ENCODE peak calls at places on chromosomes 3 and 15, in ten cellular contexts. N, U, T, D, Z, R, C, O, Q and W are unnamed samples.

GRCh38 chr3:166837535-166837934 is 542.6 kb downstream of the ZBBX start:
- DNase-seq in N (peak), R (no peak), C (no peak), Q (no peak), O (peak), U (no peak), Z (no peak), T (no peak), D (no peak), W (peak)

GRCh38 chr3:72487946-72488735 is 360.1 kb downstream of the SHQ1 start:
- DNase-seq in U (no peak), O (no peak), Q (peak), Z (no peak), C (no peak), T (no peak), D (no peak), R (no peak), N (no peak), W (no peak)

GRCh38 chr3:152405915-152406802 is 137.4 kb downstream of the MBNL1 start:
- DNase-seq in O (no peak), N (no peak), Z (peak), U (no peak), Q (peak), C (no peak), R (no peak), T (no peak), D (no peak), W (no peak)

GRCh38 chr3:155554777-155555445 is 190.0 kb downstream of the PLCH1 start:
- DNase-seq in R (no peak), U (no peak), Z (no peak), O (no peak), N (no peak), T (no peak), D (no peak), Q (no peak), C (no peak), W (no peak)

GRCh38 chr3:51802091-51802720 is 23.2 kb upstream of the IQCF6 start:
- DNase-seq in N (no peak), T (no peak), Q (no peak), D (peak), C (no peak), Z (no peak), R (no peak), U (no peak), O (peak), W (no peak)

GRCh38 chr3:188578579-188579363 is 424.8 kb downstream of the LPP start:
- DNase-seq in R (peak), U (peak), Z (no peak), D (peak), N (no peak), T (peak), Q (peak), O (no peak), C (peak), W (no peak)

GRCh38 chr3:59142581-59142980 is 92.8 kb upstream of the CFAP20DC start:
- DNase-seq in C (no peak), U (no peak), R (no peak), Q (no peak), N (no peak), D (no peak), T (no peak), O (no peak), Z (no peak), W (no peak)

GRCh38 chr3:44958406-44958805 is 17.6 kb downstream of the ZDHHC3 start:
- DNase-seq in C (no peak), T (no peak), U (no peak), Q (no peak), N (no peak), O (no peak), R (no peak), Z (no peak), D (no peak), W (no peak)

GRCh38 chr3:131812433-131812832 is 222.4 kb downstream of the CPNE4 start:
- DNase-seq in Z (no peak), U (no peak), O (no peak), T (no peak), N (no peak), D (no peak), C (no peak), Q (no peak), R (no peak), W (no peak)

GRCh38 chr3:184381261-184382224 is 1.7 kb downstream of the CHRD start:
- DNase-seq in D (no peak), Q (no peak), C (peak), N (no peak), R (peak), Z (no peak), O (peak), U (no peak), T (no peak), W (no peak)

GRCh38 chr15:101565377-101565776 is 75.9 kb upstream of the PCSK6 start:
- DNase-seq in N (no peak), T (no peak), U (no peak), D (no peak), Z (no peak), C (no peak), R (no peak), O (no peak), Q (no peak), W (no peak)

GRCh38 chr3:103712320-103713008 is 1277.6 kb downstream of the ZPLD1 start:
- DNase-seq in C (no peak), Z (peak), Q (peak), T (no peak), U (no peak), D (no peak), O (no peak), N (no peak), R (no peak), W (no peak)

GRCh38 chr3:18891641-18892040 is 256.7 kb upstream of the KCNH8 start:
- DNase-seq in R (no peak), C (no peak), U (no peak), Z (no peak), O (no peak), N (no peak), T (no peak), Q (no peak), D (no peak), W (no peak)

GRCh38 chr3:187165144-187165543 is 25.8 kb upstream of the RPL39L start:
- DNase-seq in D (no peak), C (no peak), R (no peak), T (no peak), Q (peak), N (peak), O (peak), U (no peak), Z (peak), W (peak)

GRCh38 chr3:187066228-187066995 is 72.9 kb downstream of the RPL39L start:
- DNase-seq in R (no peak), O (peak), Z (peak), N (peak), Q (peak), C (no peak), D (peak), U (no peak), T (no peak), W (peak)

GRCh38 chr15:31306426-31307269 is 20.0 kb upstream of the KLF13 start:
- DNase-seq in Z (peak), Q (no peak), D (peak), U (no peak), C (peak), O (peak), R (peak), N (peak), T (no peak), W (peak)

GRCh38 chr15:63348392-63348791 is 33.3 kb downstream of the CA12 start:
- DNase-seq in C (peak), O (no peak), T (peak), D (no peak), N (no peak), Z (peak), Q (peak), R (peak), U (peak), W (peak)

GRCh38 chr3:43525376-43525775 is 96.4 kb downstream of the ANO10 start:
- DNase-seq in N (no peak), Z (no peak), D (no peak), O (no peak), T (no peak), Q (no peak), C (no peak), U (no peak), R (no peak), W (no peak)

GRCh38 chr3:174035317-174035886 is 637.9 kb downstream of the NLGN1 start:
- DNase-seq in Z (no peak), N (no peak), O (no peak), T (no peak), D (no peak), U (no peak), C (no peak), R (no peak), Q (peak), W (peak)

GRCh38 chr15:53716909-53717878 is 42.3 kb downstream of the WDR72 start:
- DNase-seq in Q (no peak), Z (peak), D (no peak), N (no peak), O (peak), U (no peak), C (no peak), R (no peak), T (no peak), W (no peak)

GRCh38 chr3:71063768-71064287 is 519.7 kb downstream of the FOXP1 start:
- DNase-seq in U (no peak), Q (peak), T (no peak), O (peak), N (no peak), D (peak), Z (peak), C (peak), R (peak), W (peak)

GRCh38 chr3:43737001-43737440 is 46.3 kb downstream of the ABHD5 start:
- DNase-seq in Z (no peak), Q (no peak), O (peak), R (no peak), D (peak), T (no peak), N (peak), U (no peak), C (no peak), W (peak)

GRCh38 chr3:33030802-33031201 is 66.1 kb downstream of the GLB1 start:
- DNase-seq in Q (no peak), C (no peak), N (no peak), R (no peak), T (no peak), O (no peak), U (no peak), Z (no peak), D (no peak), W (no peak)

GRCh38 chr3:50605901-50606326 is 5.7 kb downstream of the CISH start:
- DNase-seq in C (no peak), T (no peak), R (peak), O (no peak), Z (no peak), Q (no peak), N (no peak), U (no peak), D (no peak), W (no peak)

GRCh38 chr3:175312766-175313165 is 453.6 kb downstream of the NAALADL2 start:
- DNase-seq in R (no peak), T (no peak), O (no peak), Q (no peak), D (no peak), N (no peak), C (no peak), Z (no peak), U (no peak), W (no peak)

GRCh38 chr15:32941823-32942222 is 224.0 kb downstream of the GREM1 start:
- DNase-seq in Q (no peak), C (no peak), Z (no peak), T (no peak), R (no peak), O (no peak), U (no peak), D (no peak), N (no peak), W (peak)

GRCh38 chr3:12582730-12583129 is 25.8 kb downstream of the MKRN2 start:
- DNase-seq in D (no peak), Q (no peak), T (no peak), O (no peak), Z (no peak), N (no peak), C (no peak), U (no peak), R (no peak), W (no peak)
- H3K27ac ChIP-seq in D (no peak), Q (no peak), T (no peak), O (no peak), Z (no peak), N (no peak), C (peak), U (no peak), R (no peak), W (no peak)

GRCh38 chr15:98953000-98953776 is 54.4 kb downstream of the PGPEP1L start:
- DNase-seq in T (no peak), O (no peak), D (no peak), Q (peak), R (no peak), N (no peak), C (peak), U (no peak), Z (no peak), W (no peak)

GRCh38 chr15:98952381-98952803 is 55.2 kb downstream of the PGPEP1L start:
- DNase-seq in D (no peak), R (no peak), Z (no peak), T (no peak), C (no peak), Q (peak), U (no peak), N (no peak), O (no peak), W (no peak)

GRCh38 chr15:98951004-98951403 is 56.6 kb downstream of the PGPEP1L start:
- DNase-seq in R (no peak), Q (no peak), Z (no peak), N (no peak), U (no peak), T (no peak), D (no peak), C (no peak), O (no peak), W (no peak)

GRCh38 chr15:98949624-98950023 is 58.0 kb downstream of the PGPEP1L start:
- DNase-seq in T (no peak), N (no peak), C (no peak), U (no peak), Q (no peak), O (no peak), D (no peak), R (no peak), Z (no peak), W (no peak)

DNA sequence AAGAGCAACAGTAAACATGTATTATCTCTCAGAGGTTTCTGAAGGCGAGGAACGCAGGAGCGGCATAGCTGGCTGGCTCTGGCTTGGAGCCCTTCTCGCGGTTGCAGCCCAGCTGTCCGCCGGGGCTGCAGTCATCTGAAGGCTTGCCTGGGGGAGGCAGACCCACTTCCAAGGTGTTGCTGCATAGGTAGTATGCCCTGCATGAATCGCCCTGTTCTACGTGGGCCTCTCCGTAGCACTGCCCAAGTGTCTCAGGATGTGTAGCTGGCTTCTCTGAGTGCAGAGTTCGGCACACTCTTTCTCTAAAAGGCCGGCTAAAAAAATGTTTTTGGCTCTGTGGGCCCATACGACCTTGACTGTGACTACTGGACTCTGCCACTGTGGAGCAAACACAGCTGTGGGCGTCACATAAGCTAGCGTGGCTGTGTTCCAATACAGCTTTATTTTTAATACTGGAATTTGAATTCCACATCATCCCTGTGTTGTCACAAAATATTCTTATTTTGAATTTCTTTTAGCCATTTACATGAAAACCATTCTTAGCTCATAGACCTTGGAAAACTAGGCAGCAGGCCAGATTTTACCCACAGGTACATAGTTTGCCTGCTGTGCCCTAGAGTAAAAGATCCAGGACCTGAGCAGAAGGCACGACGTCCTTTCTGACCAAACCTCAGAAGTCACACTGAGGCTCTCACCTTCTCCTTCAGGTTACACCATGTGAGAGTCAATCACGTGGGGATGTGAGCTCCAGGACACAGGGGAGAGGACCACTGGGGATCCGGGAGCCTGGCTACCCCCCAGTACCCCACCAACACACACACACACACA is 55.9 kb downstream of the PGPEP1L start:
- DNase-seq in O (no peak), R (no peak), U (no peak), D (no peak), Q (no peak), T (peak), Z (no peak), N (no peak), C (no peak), W (no peak)
- H3K27ac ChIP-seq in O (no peak), R (no peak), U (peak), D (peak), Q (peak), T (peak), Z (no peak), N (no peak), C (peak), W (no peak)

DNA sequence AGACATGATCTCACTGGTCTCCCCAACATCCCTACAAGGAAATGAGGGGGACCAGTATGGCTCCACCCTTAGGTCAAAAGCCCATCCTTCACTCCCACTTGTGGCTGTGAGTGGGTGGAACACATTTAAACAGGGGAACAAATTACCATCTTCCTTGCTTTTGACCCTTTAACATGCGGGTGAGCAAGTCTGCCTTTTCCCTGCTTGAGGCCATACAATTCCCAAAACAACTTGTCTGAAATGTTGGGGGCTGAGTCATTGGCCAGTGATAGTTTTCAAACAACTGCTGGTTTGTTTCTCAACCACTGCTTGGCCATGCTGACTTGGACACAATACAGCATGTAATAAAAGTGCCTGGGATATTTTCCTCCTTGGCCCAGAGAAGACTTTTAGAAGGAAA is 39.6 kb downstream of the COL8A1 start:
- DNase-seq in D (no peak), N (no peak), R (no peak), U (peak), Q (peak), O (no peak), T (no peak), Z (no peak), C (no peak), W (no peak)
- H3K27ac ChIP-seq in D (peak), N (no peak), R (no peak), U (peak), Q (peak), O (no peak), T (no peak), Z (no peak), C (peak), W (no peak)

GRCh38 chr3:4862973-4863372 is 116.3 kb upstream of the BHLHE40 start:
- DNase-seq in T (no peak), U (no peak), D (no peak), R (no peak), Z (no peak), O (no peak), N (no peak), Q (no peak), C (no peak), W (no peak)
- H3K27ac ChIP-seq in T (no peak), U (no peak), D (no peak), R (no peak), Z (no peak), O (no peak), N (no peak), Q (no peak), C (no peak), W (no peak)

GRCh38 chr15:69074843-69075224 is 60.3 kb downstream of the NOX5 start:
- DNase-seq in C (no peak), Q (no peak), O (peak), D (no peak), U (no peak), T (no peak), N (no peak), Z (no peak), R (no peak), W (peak)
- H3K27ac ChIP-seq in C (peak), Q (no peak), O (no peak), D (no peak), U (no peak), T (no peak), N (no peak), Z (peak), R (peak), W (peak)

GRCh38 chr3:40299721-40300335 is 9.7 kb upstream of the EIF1B start:
- DNase-seq in N (no peak), T (no peak), Z (no peak), R (no peak), U (no peak), C (no peak), Q (peak), O (no peak), D (no peak), W (no peak)

GRCh38 chr3:40302784-40303183 is 6.7 kb upstream of the EIF1B start:
- DNase-seq in U (no peak), D (no peak), R (no peak), C (no peak), Z (no peak), N (no peak), T (no peak), O (no peak), Q (peak), W (no peak)

GRCh38 chr3:40298075-40298474 is 11.4 kb upstream of the EIF1B start:
- DNase-seq in O (no peak), D (no peak), Q (no peak), N (no peak), C (no peak), U (no peak), R (no peak), Z (no peak), T (no peak), W (no peak)

GRCh38 chr3:40294434-40294833 is 15.1 kb upstream of the EIF1B start:
- DNase-seq in N (no peak), D (no peak), Z (no peak), U (no peak), C (no peak), O (no peak), T (no peak), R (no peak), Q (no peak), W (no peak)

DNA sequence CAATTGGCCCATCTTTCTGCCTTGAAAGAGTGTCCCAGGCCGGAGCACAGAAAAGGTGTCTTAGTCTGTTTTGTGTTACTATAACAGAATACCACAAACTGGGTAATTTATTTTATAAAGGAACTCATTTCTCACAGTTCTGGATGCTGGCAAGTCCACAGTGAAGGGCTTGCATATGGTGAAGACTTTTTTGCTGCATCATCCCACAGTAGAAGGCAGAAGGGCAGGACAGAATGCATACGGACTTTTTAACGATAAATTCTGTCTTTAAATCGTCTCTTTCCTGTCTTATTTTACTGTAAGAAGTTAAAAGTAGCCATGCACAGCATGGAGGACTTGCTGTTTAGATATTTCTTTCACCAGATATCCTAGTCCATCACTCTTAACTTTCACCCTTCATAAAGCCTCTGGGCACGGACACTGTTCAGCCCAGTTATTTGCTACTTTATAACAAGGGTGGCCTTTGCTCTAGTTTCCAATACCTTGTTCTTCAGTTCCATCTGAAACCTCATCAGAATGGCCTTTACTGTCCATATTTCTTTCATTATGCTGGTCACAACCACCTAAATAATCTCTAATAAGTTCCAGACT is 10.3 kb upstream of the EIF1B start:
- DNase-seq in T (no peak), N (no peak), C (no peak), Q (no peak), D (no peak), O (no peak), U (no peak), R (no peak), Z (no peak), W (no peak)
- H3K27ac ChIP-seq in T (peak), N (no peak), C (peak), Q (peak), D (no peak), O (no peak), U (peak), R (no peak), Z (no peak), W (no peak)